ENCODE peak calls at places on chromosomes 4 and X, in four cellular contexts. One of them, this sample, is unnamed.

GRCh38 chrX:10071451-10072163 is 85.2 kb upstream of the CLCN4 start:
- DNase-seq in smooth muscle cell of the brain vasculature: no peak
- DNase-seq in activated T-helper 1 cell treated with anti-CD3 and anti-CD28 coated beads, Interleukin-12 subunit alpha, Interleukin-12 subunit beta, Interleukin-2, Interleukin-4 antibody, amounts not matched to agents 30 ng/mL and 10 ng/mL and 1 ng/mL, durations not matched to agents 14 hours and 24 hours and 36 hours: no peak
- DNase-seq in RWPE1: no peak
- DNase-seq in this sample: no peak

GRCh38 chrX:151488677-151489076 is 74.8 kb upstream of the PASD1 start:
- DNase-seq in RWPE1: peak
- DNase-seq in activated T-helper 1 cell treated with anti-CD3 and anti-CD28 coated beads, Interleukin-12 subunit alpha, Interleukin-12 subunit beta, Interleukin-2, Interleukin-4 antibody, amounts not matched to agents 30 ng/mL and 10 ng/mL and 1 ng/mL, durations not matched to agents 14 hours and 24 hours and 36 hours: no peak
- DNase-seq in smooth muscle cell of the brain vasculature: no peak
- DNase-seq in this sample: peak

GRCh38 chr4:88735554-88735953 is 37.9 kb upstream of the NAP1L5 start:
- DNase-seq in activated T-helper 1 cell treated with anti-CD3 and anti-CD28 coated beads, Interleukin-12 subunit alpha, Interleukin-12 subunit beta, Interleukin-2, Interleukin-4 antibody, amounts not matched to agents 30 ng/mL and 10 ng/mL and 1 ng/mL, durations not matched to agents 14 hours and 24 hours and 36 hours: no peak
- DNase-seq in RWPE1: no peak
- DNase-seq in smooth muscle cell of the brain vasculature: no peak
- DNase-seq in this sample: no peak

GRCh38 chrX:2692221-2693122 is 1.4 kb downstream of the CD99 start:
- DNase-seq in smooth muscle cell of the brain vasculature: no peak
- DNase-seq in activated T-helper 1 cell treated with anti-CD3 and anti-CD28 coated beads, Interleukin-12 subunit alpha, Interleukin-12 subunit beta, Interleukin-2, Interleukin-4 antibody, amounts not matched to agents 30 ng/mL and 10 ng/mL and 1 ng/mL, durations not matched to agents 14 hours and 24 hours and 36 hours: no peak
- DNase-seq in RWPE1: no peak
- DNase-seq in this sample: no peak

GRCh38 chr4:74886490-74886889 is 46.4 kb upstream of the PARM1 start:
- DNase-seq in activated T-helper 1 cell treated with anti-CD3 and anti-CD28 coated beads, Interleukin-12 subunit alpha, Interleukin-12 subunit beta, Interleukin-2, Interleukin-4 antibody, amounts not matched to agents 30 ng/mL and 10 ng/mL and 1 ng/mL, durations not matched to agents 14 hours and 24 hours and 36 hours: no peak
- DNase-seq in RWPE1: peak
- DNase-seq in smooth muscle cell of the brain vasculature: no peak
- DNase-seq in this sample: peak

GRCh38 chrX:153501530-153501929 is 6.8 kb downstream of the BGN start:
- DNase-seq in activated T-helper 1 cell treated with anti-CD3 and anti-CD28 coated beads, Interleukin-12 subunit alpha, Interleukin-12 subunit beta, Interleukin-2, Interleukin-4 antibody, amounts not matched to agents 30 ng/mL and 10 ng/mL and 1 ng/mL, durations not matched to agents 14 hours and 24 hours and 36 hours: no peak
- DNase-seq in RWPE1: no peak
- DNase-seq in smooth muscle cell of the brain vasculature: no peak
- DNase-seq in this sample: no peak

GRCh38 chrX:19291086-19291485 is 52.6 kb upstream of the PDHA1 start:
- DNase-seq in activated T-helper 1 cell treated with anti-CD3 and anti-CD28 coated beads, Interleukin-12 subunit alpha, Interleukin-12 subunit beta, Interleukin-2, Interleukin-4 antibody, amounts not matched to agents 30 ng/mL and 10 ng/mL and 1 ng/mL, durations not matched to agents 14 hours and 24 hours and 36 hours: no peak
- DNase-seq in RWPE1: no peak
- DNase-seq in smooth muscle cell of the brain vasculature: peak
- DNase-seq in this sample: no peak

GRCh38 chr4:8704632-8705031 is 112.1 kb downstream of the CPZ start:
- DNase-seq in activated T-helper 1 cell treated with anti-CD3 and anti-CD28 coated beads, Interleukin-12 subunit alpha, Interleukin-12 subunit beta, Interleukin-2, Interleukin-4 antibody, amounts not matched to agents 30 ng/mL and 10 ng/mL and 1 ng/mL, durations not matched to agents 14 hours and 24 hours and 36 hours: no peak
- DNase-seq in RWPE1: no peak
- DNase-seq in smooth muscle cell of the brain vasculature: no peak
- DNase-seq in this sample: no peak

GRCh38 chrX:8748855-8749254 is 16.9 kb upstream of the ANOS1 start:
- DNase-seq in activated T-helper 1 cell treated with anti-CD3 and anti-CD28 coated beads, Interleukin-12 subunit alpha, Interleukin-12 subunit beta, Interleukin-2, Interleukin-4 antibody, amounts not matched to agents 30 ng/mL and 10 ng/mL and 1 ng/mL, durations not matched to agents 14 hours and 24 hours and 36 hours: no peak
- DNase-seq in smooth muscle cell of the brain vasculature: peak
- DNase-seq in RWPE1: peak
- DNase-seq in this sample: peak

GRCh38 chrX:23637187-23637586 is 30.1 kb upstream of the PRDX4 start:
- DNase-seq in smooth muscle cell of the brain vasculature: no peak
- DNase-seq in activated T-helper 1 cell treated with anti-CD3 and anti-CD28 coated beads, Interleukin-12 subunit alpha, Interleukin-12 subunit beta, Interleukin-2, Interleukin-4 antibody, amounts not matched to agents 30 ng/mL and 10 ng/mL and 1 ng/mL, durations not matched to agents 14 hours and 24 hours and 36 hours: peak
- DNase-seq in RWPE1: no peak
- DNase-seq in this sample: no peak

GRCh38 chrX:110218591-110218990 is 99.3 kb downstream of the AMMECR1 start:
- DNase-seq in RWPE1: no peak
- DNase-seq in smooth muscle cell of the brain vasculature: no peak
- DNase-seq in activated T-helper 1 cell treated with anti-CD3 and anti-CD28 coated beads, Interleukin-12 subunit alpha, Interleukin-12 subunit beta, Interleukin-2, Interleukin-4 antibody, amounts not matched to agents 30 ng/mL and 10 ng/mL and 1 ng/mL, durations not matched to agents 14 hours and 24 hours and 36 hours: no peak
- DNase-seq in this sample: no peak

GRCh38 chrX:1466232-1466661 is 13.5 kb upstream of the ASMTL start:
- DNase-seq in activated T-helper 1 cell treated with anti-CD3 and anti-CD28 coated beads, Interleukin-12 subunit alpha, Interleukin-12 subunit beta, Interleukin-2, Interleukin-4 antibody, amounts not matched to agents 30 ng/mL and 10 ng/mL and 1 ng/mL, durations not matched to agents 14 hours and 24 hours and 36 hours: peak
- DNase-seq in smooth muscle cell of the brain vasculature: no peak
- DNase-seq in RWPE1: no peak
- DNase-seq in this sample: no peak

GRCh38 chr4:180641495-180641894 is 1601.7 kb upstream of the TENM3 start:
- DNase-seq in RWPE1: no peak
- DNase-seq in activated T-helper 1 cell treated with anti-CD3 and anti-CD28 coated beads, Interleukin-12 subunit alpha, Interleukin-12 subunit beta, Interleukin-2, Interleukin-4 antibody, amounts not matched to agents 30 ng/mL and 10 ng/mL and 1 ng/mL, durations not matched to agents 14 hours and 24 hours and 36 hours: no peak
- DNase-seq in smooth muscle cell of the brain vasculature: no peak
- DNase-seq in this sample: no peak

GRCh38 chr4:145954924-145955339 is 16.3 kb upstream of the ZNF827 start:
- DNase-seq in RWPE1: peak
- DNase-seq in smooth muscle cell of the brain vasculature: no peak
- DNase-seq in activated T-helper 1 cell treated with anti-CD3 and anti-CD28 coated beads, Interleukin-12 subunit alpha, Interleukin-12 subunit beta, Interleukin-2, Interleukin-4 antibody, amounts not matched to agents 30 ng/mL and 10 ng/mL and 1 ng/mL, durations not matched to agents 14 hours and 24 hours and 36 hours: no peak
- DNase-seq in this sample: peak

GRCh38 chr4:123398151-123398802 is 1.7 kb downstream of the SPRY1 start:
- DNase-seq in RWPE1: peak
- DNase-seq in activated T-helper 1 cell treated with anti-CD3 and anti-CD28 coated beads, Interleukin-12 subunit alpha, Interleukin-12 subunit beta, Interleukin-2, Interleukin-4 antibody, amounts not matched to agents 30 ng/mL and 10 ng/mL and 1 ng/mL, durations not matched to agents 14 hours and 24 hours and 36 hours: peak
- DNase-seq in smooth muscle cell of the brain vasculature: no peak
- DNase-seq in this sample: peak

GRCh38 chrX:123736333-123736921 is 3.6 kb upstream of the THOC2 start:
- DNase-seq in activated T-helper 1 cell treated with anti-CD3 and anti-CD28 coated beads, Interleukin-12 subunit alpha, Interleukin-12 subunit beta, Interleukin-2, Interleukin-4 antibody, amounts not matched to agents 30 ng/mL and 10 ng/mL and 1 ng/mL, durations not matched to agents 14 hours and 24 hours and 36 hours: no peak
- DNase-seq in smooth muscle cell of the brain vasculature: no peak
- DNase-seq in RWPE1: no peak
- DNase-seq in this sample: peak

GRCh38 chr4:836781-837301 is 10.9 kb upstream of the CPLX1 start:
- DNase-seq in RWPE1: no peak
- DNase-seq in activated T-helper 1 cell treated with anti-CD3 and anti-CD28 coated beads, Interleukin-12 subunit alpha, Interleukin-12 subunit beta, Interleukin-2, Interleukin-4 antibody, amounts not matched to agents 30 ng/mL and 10 ng/mL and 1 ng/mL, durations not matched to agents 14 hours and 24 hours and 36 hours: no peak
- DNase-seq in smooth muscle cell of the brain vasculature: no peak
- DNase-seq in this sample: no peak

GRCh38 chr4:155603360-155603891 is 63.2 kb upstream of the GUCY1A1 start:
- DNase-seq in smooth muscle cell of the brain vasculature: no peak
- DNase-seq in activated T-helper 1 cell treated with anti-CD3 and anti-CD28 coated beads, Interleukin-12 subunit alpha, Interleukin-12 subunit beta, Interleukin-2, Interleukin-4 antibody, amounts not matched to agents 30 ng/mL and 10 ng/mL and 1 ng/mL, durations not matched to agents 14 hours and 24 hours and 36 hours: no peak
- DNase-seq in RWPE1: no peak
- DNase-seq in this sample: peak

GRCh38 chr4:117700111-117700892 is 334.0 kb upstream of the NDST3 start:
- DNase-seq in smooth muscle cell of the brain vasculature: no peak
- DNase-seq in RWPE1: no peak
- DNase-seq in activated T-helper 1 cell treated with anti-CD3 and anti-CD28 coated beads, Interleukin-12 subunit alpha, Interleukin-12 subunit beta, Interleukin-2, Interleukin-4 antibody, amounts not matched to agents 30 ng/mL and 10 ng/mL and 1 ng/mL, durations not matched to agents 14 hours and 24 hours and 36 hours: no peak
- DNase-seq in this sample: peak

GRCh38 chrX:69489625-69490024 is 14.5 kb upstream of the NALF2 start:
- DNase-seq in activated T-helper 1 cell treated with anti-CD3 and anti-CD28 coated beads, Interleukin-12 subunit alpha, Interleukin-12 subunit beta, Interleukin-2, Interleukin-4 antibody, amounts not matched to agents 30 ng/mL and 10 ng/mL and 1 ng/mL, durations not matched to agents 14 hours and 24 hours and 36 hours: no peak
- DNase-seq in smooth muscle cell of the brain vasculature: no peak
- DNase-seq in RWPE1: no peak
- DNase-seq in this sample: no peak

GRCh38 chr4:67750691-67751090 is 3.5 kb downstream of the GNRHR start:
- DNase-seq in smooth muscle cell of the brain vasculature: no peak
- DNase-seq in activated T-helper 1 cell treated with anti-CD3 and anti-CD28 coated beads, Interleukin-12 subunit alpha, Interleukin-12 subunit beta, Interleukin-2, Interleukin-4 antibody, amounts not matched to agents 30 ng/mL and 10 ng/mL and 1 ng/mL, durations not matched to agents 14 hours and 24 hours and 36 hours: no peak
- DNase-seq in RWPE1: no peak
- DNase-seq in this sample: peak

GRCh38 chrX:15425024-15425423 is 40.8 kb upstream of the VEGFD start:
- DNase-seq in RWPE1: no peak
- DNase-seq in activated T-helper 1 cell treated with anti-CD3 and anti-CD28 coated beads, Interleukin-12 subunit alpha, Interleukin-12 subunit beta, Interleukin-2, Interleukin-4 antibody, amounts not matched to agents 30 ng/mL and 10 ng/mL and 1 ng/mL, durations not matched to agents 14 hours and 24 hours and 36 hours: no peak
- DNase-seq in smooth muscle cell of the brain vasculature: no peak
- DNase-seq in this sample: peak

GRCh38 chr4:108830509-108831244 is 67.8 kb upstream of the ETNPPL start:
- DNase-seq in smooth muscle cell of the brain vasculature: no peak
- DNase-seq in RWPE1: no peak
- DNase-seq in activated T-helper 1 cell treated with anti-CD3 and anti-CD28 coated beads, Interleukin-12 subunit alpha, Interleukin-12 subunit beta, Interleukin-2, Interleukin-4 antibody, amounts not matched to agents 30 ng/mL and 10 ng/mL and 1 ng/mL, durations not matched to agents 14 hours and 24 hours and 36 hours: no peak
- DNase-seq in this sample: no peak

GRCh38 chrX:47145408-47146120 is 543 bp downstream of the RBM10 start:
- DNase-seq in activated T-helper 1 cell treated with anti-CD3 and anti-CD28 coated beads, Interleukin-12 subunit alpha, Interleukin-12 subunit beta, Interleukin-2, Interleukin-4 antibody, amounts not matched to agents 30 ng/mL and 10 ng/mL and 1 ng/mL, durations not matched to agents 14 hours and 24 hours and 36 hours: no peak
- DNase-seq in RWPE1: no peak
- DNase-seq in smooth muscle cell of the brain vasculature: no peak
- DNase-seq in this sample: no peak

GRCh38 chr4:153348006-153348405 is 3.5 kb downstream of the MND1 start:
- DNase-seq in smooth muscle cell of the brain vasculature: no peak
- DNase-seq in activated T-helper 1 cell treated with anti-CD3 and anti-CD28 coated beads, Interleukin-12 subunit alpha, Interleukin-12 subunit beta, Interleukin-2, Interleukin-4 antibody, amounts not matched to agents 30 ng/mL and 10 ng/mL and 1 ng/mL, durations not matched to agents 14 hours and 24 hours and 36 hours: no peak
- DNase-seq in RWPE1: no peak
- DNase-seq in this sample: no peak

GRCh38 chr4:93731448-93731847 is 97.1 kb upstream of the ATOH1 start:
- DNase-seq in activated T-helper 1 cell treated with anti-CD3 and anti-CD28 coated beads, Interleukin-12 subunit alpha, Interleukin-12 subunit beta, Interleukin-2, Interleukin-4 antibody, amounts not matched to agents 30 ng/mL and 10 ng/mL and 1 ng/mL, durations not matched to agents 14 hours and 24 hours and 36 hours: no peak
- DNase-seq in RWPE1: no peak
- DNase-seq in smooth muscle cell of the brain vasculature: no peak
- DNase-seq in this sample: no peak

GRCh38 chrX:11665144-11666040 is at the start of gene ARHGAP6:
- DNase-seq in smooth muscle cell of the brain vasculature: no peak
- DNase-seq in RWPE1: peak
- DNase-seq in activated T-helper 1 cell treated with anti-CD3 and anti-CD28 coated beads, Interleukin-12 subunit alpha, Interleukin-12 subunit beta, Interleukin-2, Interleukin-4 antibody, amounts not matched to agents 30 ng/mL and 10 ng/mL and 1 ng/mL, durations not matched to agents 14 hours and 24 hours and 36 hours: no peak
- DNase-seq in this sample: peak

GRCh38 chr4:177322881-177323280 is 13.2 kb downstream of the NEIL3 start:
- DNase-seq in RWPE1: no peak
- DNase-seq in smooth muscle cell of the brain vasculature: no peak
- DNase-seq in activated T-helper 1 cell treated with anti-CD3 and anti-CD28 coated beads, Interleukin-12 subunit alpha, Interleukin-12 subunit beta, Interleukin-2, Interleukin-4 antibody, amounts not matched to agents 30 ng/mL and 10 ng/mL and 1 ng/mL, durations not matched to agents 14 hours and 24 hours and 36 hours: no peak
- DNase-seq in this sample: no peak

GRCh38 chr4:103074598-103075434 is 1.7 kb downstream of the SLC9B2 start:
- DNase-seq in activated T-helper 1 cell treated with anti-CD3 and anti-CD28 coated beads, Interleukin-12 subunit alpha, Interleukin-12 subunit beta, Interleukin-2, Interleukin-4 antibody, amounts not matched to agents 30 ng/mL and 10 ng/mL and 1 ng/mL, durations not matched to agents 14 hours and 24 hours and 36 hours: no peak
- DNase-seq in RWPE1: no peak
- DNase-seq in smooth muscle cell of the brain vasculature: no peak
- DNase-seq in this sample: no peak

GRCh38 chrX:2423293-2423692 is 77.5 kb downstream of the DHRSX start:
- DNase-seq in smooth muscle cell of the brain vasculature: no peak
- DNase-seq in activated T-helper 1 cell treated with anti-CD3 and anti-CD28 coated beads, Interleukin-12 subunit alpha, Interleukin-12 subunit beta, Interleukin-2, Interleukin-4 antibody, amounts not matched to agents 30 ng/mL and 10 ng/mL and 1 ng/mL, durations not matched to agents 14 hours and 24 hours and 36 hours: no peak
- DNase-seq in RWPE1: no peak
- DNase-seq in this sample: peak

GRCh38 chrX:49178537-49178936 is 6.8 kb downstream of the PLP2 start:
- DNase-seq in smooth muscle cell of the brain vasculature: no peak
- DNase-seq in RWPE1: no peak
- DNase-seq in activated T-helper 1 cell treated with anti-CD3 and anti-CD28 coated beads, Interleukin-12 subunit alpha, Interleukin-12 subunit beta, Interleukin-2, Interleukin-4 antibody, amounts not matched to agents 30 ng/mL and 10 ng/mL and 1 ng/mL, durations not matched to agents 14 hours and 24 hours and 36 hours: no peak
- DNase-seq in this sample: no peak

GRCh38 chr4:3217266-3217665 is 31.7 kb upstream of the MSANTD1 start:
- DNase-seq in RWPE1: no peak
- DNase-seq in smooth muscle cell of the brain vasculature: no peak
- DNase-seq in activated T-helper 1 cell treated with anti-CD3 and anti-CD28 coated beads, Interleukin-12 subunit alpha, Interleukin-12 subunit beta, Interleukin-2, Interleukin-4 antibody, amounts not matched to agents 30 ng/mL and 10 ng/mL and 1 ng/mL, durations not matched to agents 14 hours and 24 hours and 36 hours: no peak
- DNase-seq in this sample: no peak

GRCh38 chr4:173960398-173960797 is 323.1 kb downstream of the FBXO8 start:
- DNase-seq in activated T-helper 1 cell treated with anti-CD3 and anti-CD28 coated beads, Interleukin-12 subunit alpha, Interleukin-12 subunit beta, Interleukin-2, Interleukin-4 antibody, amounts not matched to agents 30 ng/mL and 10 ng/mL and 1 ng/mL, durations not matched to agents 14 hours and 24 hours and 36 hours: no peak
- DNase-seq in RWPE1: no peak
- DNase-seq in smooth muscle cell of the brain vasculature: no peak
- DNase-seq in this sample: no peak

GRCh38 chr4:183129675-183130074 is 30.6 kb downstream of the WWC2 start:
- DNase-seq in activated T-helper 1 cell treated with anti-CD3 and anti-CD28 coated beads, Interleukin-12 subunit alpha, Interleukin-12 subunit beta, Interleukin-2, Interleukin-4 antibody, amounts not matched to agents 30 ng/mL and 10 ng/mL and 1 ng/mL, durations not matched to agents 14 hours and 24 hours and 36 hours: no peak
- DNase-seq in smooth muscle cell of the brain vasculature: no peak
- DNase-seq in RWPE1: no peak
- DNase-seq in this sample: no peak

GRCh38 chr4:80197132-80197573 is at the start of gene PRDM8:
- DNase-seq in activated T-helper 1 cell treated with anti-CD3 and anti-CD28 coated beads, Interleukin-12 subunit alpha, Interleukin-12 subunit beta, Interleukin-2, Interleukin-4 antibody, amounts not matched to agents 30 ng/mL and 10 ng/mL and 1 ng/mL, durations not matched to agents 14 hours and 24 hours and 36 hours: no peak
- DNase-seq in RWPE1: no peak
- DNase-seq in smooth muscle cell of the brain vasculature: no peak
- DNase-seq in this sample: no peak

GRCh38 chr4:7397206-7398103 is 37.3 kb downstream of the PSAPL1 start:
- DNase-seq in activated T-helper 1 cell treated with anti-CD3 and anti-CD28 coated beads, Interleukin-12 subunit alpha, Interleukin-12 subunit beta, Interleukin-2, Interleukin-4 antibody, amounts not matched to agents 30 ng/mL and 10 ng/mL and 1 ng/mL, durations not matched to agents 14 hours and 24 hours and 36 hours: no peak
- DNase-seq in smooth muscle cell of the brain vasculature: no peak
- DNase-seq in RWPE1: peak
- DNase-seq in this sample: peak